ENCODE peak calls at places on chromosomes 4 and X, in seven cellular contexts. L is A549, J is RWPE1, T is glutamatergic neuron, W is heart right ventricle, I is osteocyte, O is GM20000. P is an unnamed sample.
A peak's percentile ranks its signal among the peaks of the same experiment; 100 is the strongest.

GRCh38 chrX:85544609-85545008 is 165.1 kb upstream of the POF1B start:
- DNase-seq in L (no peak), J (no peak), T (no peak), W (no peak), I (no peak), O (peak; percentile 0), P (no peak)

GRCh38 chr4:39621582-39621981 is 17.1 kb downstream of the SMIM14 start:
- DNase-seq in L (no peak), J (no peak), T (no peak), W (peak; percentile 20), I (no peak), O (no peak), P (no peak)

GRCh38 chrX:1300449-1300848 is 31.8 kb downstream of the CSF2RA start:
- DNase-seq in L (no peak), J (no peak), T (no peak), W (no peak), I (no peak), O (no peak), P (no peak)

GRCh38 chr4:70778888-70779422 is 57.2 kb downstream of the RUFY3 start:
- DNase-seq in L (no peak), J (no peak), T (no peak), W (peak; percentile 6), I (no peak), O (no peak), P (no peak)

GRCh38 chrX:131010186-131010585 is 48.0 kb upstream of the ARHGAP36 start:
- DNase-seq in L (no peak), J (no peak), T (no peak), W (no peak), I (no peak), O (no peak), P (no peak)

GRCh38 chr4:8644966-8645752 is 52.6 kb downstream of the CPZ start:
- DNase-seq in L (no peak), J (no peak), T (no peak), W (no peak), I (peak; percentile 81), O (no peak), P (no peak)

GRCh38 chrX:54641530-54641929 is 111.5 kb downstream of the GNL3L start:
- DNase-seq in L (no peak), J (no peak), T (no peak), W (no peak), I (no peak), O (no peak), P (no peak)

GRCh38 chrX:133698298-133698697 is 283.0 kb upstream of the GPC4 start:
- DNase-seq in L (no peak), J (peak; percentile 1), T (no peak), W (no peak), I (no peak), O (no peak), P (no peak)

GRCh38 chr4:175290401-175290800 is 372.2 kb downstream of the ADAM29 start:
- DNase-seq in L (no peak), J (no peak), T (no peak), W (no peak), I (no peak), O (no peak), P (no peak)

GRCh38 chr4:17762705-17763104 is 18.7 kb downstream of the FAM184B start:
- DNase-seq in L (no peak), J (no peak), T (no peak), W (no peak), I (no peak), O (no peak), P (no peak)

GRCh38 chr4:16043820-16044554 is 39.8 kb downstream of the PROM1 start:
- DNase-seq in L (no peak), J (no peak), T (no peak), W (no peak), I (no peak), O (no peak), P (no peak)

GRCh38 chr4:27714073-27714472 is 853.4 kb downstream of the STIM2 start:
- DNase-seq in L (no peak), J (peak; percentile 2), T (no peak), W (no peak), I (no peak), O (no peak), P (no peak)

GRCh38 chrX:52422884-52423283 is 54.1 kb downstream of the XAGE2 start:
- DNase-seq in L (no peak), J (no peak), T (no peak), W (no peak), I (no peak), O (no peak), P (no peak)

GRCh38 chr4:17356926-17357325 is 155.0 kb downstream of the QDPR start:
- DNase-seq in L (no peak), J (no peak), T (no peak), W (no peak), I (no peak), O (no peak), P (no peak)

GRCh38 chrX:129626026-129626425 is 28.7 kb downstream of the APLN start:
- DNase-seq in L (no peak), J (no peak), T (no peak), W (no peak), I (no peak), O (no peak), P (no peak)

GRCh38 chr4:21118301-21118700 is 418.0 kb downstream of the PACRGL start:
- DNase-seq in L (no peak), J (no peak), T (no peak), W (no peak), I (no peak), O (no peak), P (no peak)

GRCh38 chr4:114136067-114136466 is 156.6 kb upstream of the ARSJ start:
- DNase-seq in L (no peak), J (no peak), T (no peak), W (no peak), I (no peak), O (no peak), P (no peak)

GRCh38 chr4:114137984-114138383 is 158.5 kb upstream of the ARSJ start:
- DNase-seq in L (no peak), J (no peak), T (no peak), W (no peak), I (no peak), O (no peak), P (no peak)

GRCh38 chr4:114132199-114132598 is 152.8 kb upstream of the ARSJ start:
- DNase-seq in L (no peak), J (no peak), T (no peak), W (no peak), I (no peak), O (no peak), P (no peak)

GRCh38 chr4:114132830-114133229 is 153.4 kb upstream of the ARSJ start:
- DNase-seq in L (peak; percentile 8), J (no peak), T (no peak), W (no peak), I (no peak), O (no peak), P (no peak)
- TF ChIP-seq CTCF in L (no peak), J (no peak), T (peak; percentile 52), W (no peak), I (peak; percentile 35), O (no peak), P (no peak)

DNA sequence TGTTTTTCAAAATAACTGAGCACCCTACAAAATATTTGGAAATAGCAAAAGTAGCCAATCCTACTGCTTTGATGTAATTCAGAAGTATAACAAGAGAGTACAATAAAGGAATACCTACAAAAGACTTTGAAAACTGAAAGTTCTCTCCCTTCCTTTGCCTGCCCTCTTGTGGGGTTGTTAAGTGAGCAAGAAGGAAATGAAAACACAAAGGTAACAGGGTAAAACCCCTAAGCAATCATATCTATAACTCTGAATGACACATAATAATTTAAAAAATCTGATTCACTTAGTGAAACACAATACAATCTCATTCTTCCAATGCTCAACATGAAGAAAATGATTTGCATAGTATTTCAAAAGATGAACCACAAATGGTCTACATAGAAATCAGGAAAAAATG is 98.2 kb downstream of the FRYL start:
- DNase-seq in L (no peak), J (peak; percentile 25), T (no peak), W (no peak), I (no peak), O (peak; percentile 46), P (peak; percentile 39)
- TF ChIP-seq CTCF in L (peak; percentile 21), J (peak; percentile 36), T (no peak), W (peak; percentile 29), I (peak; percentile 50), O (no peak), P (peak; percentile 39)

GRCh38 chr4:122658377-122658776 is 37.5 kb upstream of the IL21 start:
- DNase-seq in L (no peak), J (no peak), T (no peak), W (no peak), I (no peak), O (no peak), P (no peak)

GRCh38 chr4:122650148-122650547 is 29.3 kb upstream of the IL21 start:
- DNase-seq in L (no peak), J (no peak), T (no peak), W (no peak), I (no peak), O (no peak), P (no peak)

GRCh38 chr4:122647656-122648055 is 26.8 kb upstream of the IL21 start:
- DNase-seq in L (no peak), J (no peak), T (no peak), W (no peak), I (no peak), O (no peak), P (no peak)

DNA sequence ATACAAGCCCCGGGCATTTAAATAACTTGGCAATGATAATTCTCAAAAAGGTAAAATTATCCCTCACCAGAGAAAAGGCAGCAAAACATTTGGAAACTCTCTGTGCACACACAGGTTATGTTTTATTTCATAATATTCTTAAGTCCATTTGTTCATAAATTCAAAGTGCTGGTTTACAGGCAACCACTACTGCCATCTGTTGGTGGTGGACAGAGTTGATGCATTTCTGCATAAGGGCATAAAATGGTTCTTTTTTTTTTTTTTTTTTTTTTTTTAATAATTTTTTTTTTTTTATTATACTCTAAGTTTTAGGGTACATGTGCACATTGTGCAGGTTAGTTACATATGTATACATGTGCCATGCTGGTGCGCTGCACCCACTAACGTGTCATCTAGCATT is 31.5 kb upstream of the IL21 start:
- DNase-seq in L (peak; percentile 7), J (peak; percentile 34), T (no peak), W (no peak), I (no peak), O (peak; percentile 31), P (peak; percentile 35)
- TF ChIP-seq CTCF in L (peak; percentile 25), J (peak; percentile 43), T (peak; percentile 44), W (no peak), I (peak; percentile 56), O (peak; percentile 38), P (peak; percentile 60)

GRCh38 chr4:152460488-152460887 is 75.4 kb downstream of the FBXW7 start:
- DNase-seq in L (no peak), J (no peak), T (no peak), W (no peak), I (no peak), O (peak; percentile 16), P (peak; percentile 34)
- TF ChIP-seq CTCF in L (peak; percentile 51), J (peak; percentile 41), T (no peak), W (no peak), I (peak; percentile 24), O (no peak), P (peak; percentile 38)

DNA sequence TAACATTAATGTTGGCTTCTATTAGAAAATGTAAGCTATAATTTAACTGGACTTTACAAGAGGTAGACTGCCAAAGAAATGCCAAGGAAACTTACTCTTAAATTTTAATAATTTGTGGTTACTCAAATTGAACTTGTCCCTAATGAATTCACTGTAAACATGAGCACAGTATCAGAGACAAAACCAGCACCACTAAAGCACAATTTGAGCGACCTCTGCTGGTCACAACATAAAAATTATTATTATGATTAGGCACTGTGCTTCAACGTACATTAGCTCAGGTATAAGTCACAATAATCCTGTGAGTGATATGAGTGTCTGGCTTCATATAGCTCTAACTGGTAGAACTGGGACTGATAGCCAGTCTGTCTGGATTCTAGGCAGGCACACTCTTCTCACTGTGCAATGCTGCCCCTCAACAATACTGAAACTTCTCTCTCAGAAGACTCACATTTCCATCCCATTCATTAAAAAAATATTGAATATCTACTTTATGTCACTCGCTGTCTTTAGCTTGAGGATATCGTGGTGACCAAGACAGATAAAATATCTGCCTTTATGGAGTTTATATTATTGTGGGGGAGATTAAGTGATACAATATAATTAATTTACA is 8.0 kb downstream of the NUDT6 start:
- DNase-seq in L (no peak), J (no peak), T (no peak), W (no peak), I (no peak), O (peak; percentile 23), P (peak; percentile 20)
- TF ChIP-seq CTCF in L (peak; percentile 64), J (peak; percentile 49), T (peak; percentile 43), W (peak; percentile 12), I (peak; percentile 67), O (no peak), P (peak; percentile 38)

P was measured in GM10248.